ENCODE peak calls at places on chromosomes 6 and 20, in seven cellular contexts. H is MCF 10A, B is choroid plexus epithelial cell, A is neural crest cell, E is natural killer cell, P is WTC11, M is colonic mucosa. J is an unnamed sample.

GRCh38 chr20:37102571-37102970 is 6.8 kb upstream of the RBL1 start:
- DNase-seq in H (no peak), B (no peak), A (no peak), E (no peak), P (no peak), M (no peak), J (no peak)

GRCh38 chr20:56859751-56860366 is 230.8 kb downstream of the TFAP2C start:
- DNase-seq in H (peak; percentile 21), B (peak; percentile 17), A (no peak), E (no peak), P (peak; percentile 40), M (no peak), J (no peak)

GRCh38 chr6:84268781-84269180 is 41.3 kb upstream of the CEP162 start:
- DNase-seq in H (no peak), B (no peak), A (no peak), E (no peak), P (no peak), M (no peak), J (no peak)

GRCh38 chr6:31651602-31652191 is 764 bp downstream of the BAG6 start:
- DNase-seq in H (peak; percentile 76), B (peak; percentile 79), A (no peak), E (no peak), P (peak; percentile 67), M (peak; percentile 78), J (peak; percentile 84)

GRCh38 chr6:99019341-99019740 is 71.6 kb upstream of the FBXL4 start:
- DNase-seq in H (peak; percentile 72), B (no peak), A (no peak), E (no peak), P (no peak), M (no peak), J (peak; percentile 77)

GRCh38 chr6:80543598-80544181 is 437.2 kb downstream of the BCKDHB start:
- DNase-seq in H (peak; percentile 73), B (peak; percentile 84), A (no peak), E (no peak), P (peak; percentile 13), M (no peak), J (peak; percentile 78)

GRCh38 chr6:47200536-47201334 is 109.0 kb downstream of the TNFRSF21 start:
- DNase-seq in H (no peak), B (no peak), A (no peak), E (no peak), P (no peak), M (no peak), J (peak; percentile 87)

GRCh38 chr6:107843400-107843799 is 19.3 kb upstream of the SCML4 start:
- DNase-seq in H (no peak), B (no peak), A (no peak), E (no peak), P (no peak), M (no peak), J (peak; percentile 19)

GRCh38 chr20:41221614-41222218 is 84.4 kb downstream of the PLCG1 start:
- DNase-seq in H (no peak), B (no peak), A (no peak), E (no peak), P (no peak), M (no peak), J (no peak)
- TF ChIP-seq CTCF in H (no peak), B (no peak), A (no peak), E (no peak), P (no peak), M (no peak), J (no peak)

DNA sequence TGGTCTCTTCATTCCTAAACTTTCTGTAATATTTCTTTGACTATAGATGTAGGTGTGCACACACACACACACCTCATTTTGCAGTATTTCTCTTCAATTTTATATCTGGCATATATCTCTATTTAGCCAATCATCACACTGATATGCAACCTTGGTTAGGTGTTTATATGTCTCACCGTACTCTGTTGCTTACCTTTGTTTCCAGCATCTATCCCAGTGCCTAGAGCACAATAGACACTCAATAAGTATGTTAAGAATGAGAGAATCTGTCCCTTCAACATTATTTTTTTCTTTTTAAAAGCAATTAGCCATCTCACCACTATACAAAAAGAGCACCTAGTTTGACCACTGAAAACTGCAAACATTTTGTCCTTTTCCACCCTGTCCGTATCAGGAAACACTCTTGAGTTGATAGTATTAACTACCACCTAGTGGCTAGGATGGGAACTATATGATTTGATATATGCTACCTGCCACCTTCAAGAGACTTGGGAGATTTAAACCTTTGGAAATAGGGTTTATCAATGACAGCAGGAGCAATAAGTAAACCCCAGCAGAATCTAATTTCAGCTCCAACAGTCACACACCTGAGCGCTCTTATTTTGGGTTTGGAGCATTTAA is 48.7 kb upstream of the RSPO3 start:
- DNase-seq in H (peak; percentile 29), B (peak; percentile 79), A (no peak), E (no peak), P (no peak), M (no peak), J (peak; percentile 56)
- TF ChIP-seq CTCF in H (peak; percentile 48), B (peak; percentile 64), A (peak; percentile 68), E (no peak), P (peak; percentile 20), M (peak; percentile 41), J (peak; percentile 60)

DNA sequence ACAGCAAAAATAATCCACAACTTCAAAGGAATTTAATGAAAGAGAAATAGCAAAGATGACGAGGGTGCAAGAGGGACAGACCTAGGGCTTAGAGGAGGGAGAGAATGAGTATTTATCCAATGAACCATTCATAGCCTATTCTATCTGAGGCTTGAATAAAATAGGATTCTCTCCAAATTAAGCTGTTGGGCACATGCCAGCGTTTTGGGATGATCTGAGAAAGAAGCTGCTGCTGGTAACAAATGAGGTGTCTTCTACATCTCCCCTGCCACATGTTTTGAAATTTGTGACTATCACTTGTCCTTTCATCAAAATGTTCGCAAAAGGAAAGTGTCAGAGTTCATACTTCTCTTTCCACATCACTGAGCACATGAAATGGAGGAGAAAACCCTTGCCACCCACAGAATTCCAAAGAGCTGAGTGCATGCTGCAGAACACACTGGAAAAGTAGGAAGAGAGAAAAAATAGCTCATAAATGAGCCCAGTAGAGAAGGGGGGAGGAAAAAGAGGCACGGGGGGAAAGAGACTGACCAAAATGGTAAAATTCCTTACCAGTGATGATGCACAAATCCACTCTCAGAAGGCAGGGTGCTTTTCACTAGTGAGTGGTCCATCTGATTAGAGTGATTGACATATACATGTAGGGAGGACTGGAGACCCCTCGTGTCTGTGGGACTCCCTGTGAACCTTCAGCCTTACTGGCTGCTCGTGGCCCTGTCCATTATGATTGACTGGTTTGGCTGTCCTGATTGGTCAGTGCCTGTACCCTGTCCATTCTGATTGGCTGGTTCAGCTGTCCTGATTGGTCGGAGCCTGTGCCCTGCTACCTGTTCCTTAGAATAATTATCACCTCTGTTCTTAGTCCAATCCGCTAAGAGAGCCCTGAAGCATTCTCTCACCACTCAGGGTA is 180.5 kb downstream of the OGFRL1 start:
- DNase-seq in H (peak; percentile 53), B (peak; percentile 85), A (no peak), E (no peak), P (no peak), M (no peak), J (peak; percentile 77)
- TF ChIP-seq CTCF in H (no peak), B (no peak), A (no peak), E (no peak), P (no peak), M (no peak), J (no peak)

GRCh38 chr6:92124126-92124525 is 1295.2 kb downstream of the EPHA7 start:
- DNase-seq in H (peak; percentile 78), B (peak; percentile 27), A (no peak), E (no peak), P (no peak), M (no peak), J (peak; percentile 80)

GRCh38 chr6:92121228-92121627 is 1298.1 kb downstream of the EPHA7 start:
- DNase-seq in H (no peak), B (no peak), A (no peak), E (no peak), P (no peak), M (no peak), J (no peak)

GRCh38 chr6:92125681-92126080 is 1293.7 kb downstream of the EPHA7 start:
- DNase-seq in H (no peak), B (no peak), A (no peak), E (no peak), P (no peak), M (no peak), J (no peak)

GRCh38 chr6:92126088-92126487 is 1293.3 kb downstream of the EPHA7 start:
- DNase-seq in H (peak; percentile 75), B (no peak), A (no peak), E (no peak), P (no peak), M (no peak), J (peak; percentile 65)

DNA sequence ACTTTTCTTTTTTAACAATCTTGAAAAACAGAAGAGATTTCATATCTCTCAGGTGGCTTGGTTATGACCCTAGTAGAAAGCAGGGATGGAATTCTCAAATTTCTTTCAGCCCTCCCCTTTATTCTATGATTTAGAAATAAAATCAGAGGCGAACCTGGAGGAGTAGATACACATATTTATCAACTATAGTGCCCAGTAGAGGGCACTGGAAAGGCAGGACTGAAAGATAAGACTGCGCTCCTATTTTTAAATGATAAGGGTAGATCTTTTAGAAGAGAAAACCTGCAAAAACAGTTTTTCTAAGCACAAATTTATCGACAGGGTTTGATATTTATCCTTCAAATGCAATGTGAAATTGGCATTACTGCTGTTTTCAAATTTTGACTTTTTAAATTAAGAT is 1296.6 kb downstream of the EPHA7 start:
- DNase-seq in H (peak; percentile 43), B (peak; percentile 13), A (no peak), E (no peak), P (no peak), M (no peak), J (peak; percentile 10)
- TF ChIP-seq CTCF in H (peak; percentile 32), B (peak; percentile 25), A (peak; percentile 66), E (no peak), P (peak; percentile 20), M (no peak), J (peak; percentile 49)

GRCh38 chr6:51541847-51542246 is 545.6 kb downstream of the PKHD1 start:
- DNase-seq in H (peak; percentile 36), B (peak; percentile 0), A (peak; percentile 14), E (no peak), P (no peak), M (no peak), J (peak; percentile 58)
- TF ChIP-seq CTCF in H (peak; percentile 48), B (no peak), A (peak; percentile 61), E (no peak), P (no peak), M (no peak), J (peak; percentile 45)

DNA sequence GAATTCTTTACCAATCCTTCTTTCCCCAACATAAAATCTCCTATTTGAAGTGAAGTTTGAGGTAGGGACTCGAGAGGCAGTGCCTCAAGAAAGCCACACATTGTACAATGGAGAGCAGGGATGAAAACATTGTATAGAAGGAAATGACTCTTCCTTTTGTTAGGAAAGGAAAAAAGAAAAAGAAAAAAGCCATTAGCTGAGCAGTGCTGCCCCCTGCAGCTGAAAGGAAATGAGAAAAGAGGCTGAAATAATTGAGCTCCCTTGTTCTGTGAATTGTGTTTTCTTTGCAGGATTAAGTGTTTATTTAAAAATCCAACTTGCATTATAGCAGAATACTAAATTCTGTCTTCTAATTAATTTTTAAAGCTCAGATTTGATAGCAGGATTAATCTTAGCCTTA is 162.9 kb upstream of the SASH1 start:
- DNase-seq in H (peak; percentile 56), B (peak; percentile 52), A (peak; percentile 41), E (no peak), P (peak; percentile 21), M (no peak), J (peak; percentile 32)
- TF ChIP-seq CTCF in H (peak; percentile 60), B (peak; percentile 81), A (peak; percentile 61), E (no peak), P (peak; percentile 18), M (peak; percentile 35), J (peak; percentile 68)